ENCODE peak calls at places on chromosome 21, in four cellular contexts. One of them, this sample, is unnamed.

GRCh38 chr21:35343046-35343816 is 294.1 kb upstream of the RUNX1 start:
- DNase-seq in RCC 7860: no peak
- DNase-seq in brain microvascular endothelial cell: no peak
- DNase-seq in nephron progenitor cell: no peak
- DNase-seq in this sample: no peak

GRCh38 chr21:45053561-45053960 is 20.8 kb upstream of the ADARB1 start:
- DNase-seq in RCC 7860: no peak
- DNase-seq in brain microvascular endothelial cell: no peak
- DNase-seq in nephron progenitor cell: no peak
- DNase-seq in this sample: no peak

GRCh38 chr21:45074818-45075605 is 632 bp downstream of the ADARB1 start:
- DNase-seq in RCC 7860: no peak
- DNase-seq in brain microvascular endothelial cell: no peak
- DNase-seq in nephron progenitor cell: peak
- DNase-seq in this sample: peak

GRCh38 chr21:45306832-45307571 is 19.3 kb upstream of the POFUT2 start:
- DNase-seq in RCC 7860: no peak
- DNase-seq in brain microvascular endothelial cell: peak
- DNase-seq in nephron progenitor cell: peak
- DNase-seq in this sample: peak

GRCh38 chr21:44065428-44065827 is 41.8 kb upstream of the PWP2 start:
- DNase-seq in RCC 7860: no peak
- DNase-seq in brain microvascular endothelial cell: peak
- DNase-seq in nephron progenitor cell: no peak
- DNase-seq in this sample: no peak

GRCh38 chr21:42079008-42079938 is 8.2 kb downstream of the UMODL1 start:
- DNase-seq in RCC 7860: no peak
- DNase-seq in brain microvascular endothelial cell: no peak
- DNase-seq in nephron progenitor cell: no peak
- DNase-seq in this sample: no peak

GRCh38 chr21:25925064-25925463 is 190.3 kb downstream of the GABPA start:
- DNase-seq in RCC 7860: no peak
- DNase-seq in brain microvascular endothelial cell: no peak
- DNase-seq in nephron progenitor cell: no peak
- DNase-seq in this sample: no peak

GRCh38 chr21:34908424-34909055 is 140.6 kb downstream of the RUNX1 start:
- DNase-seq in RCC 7860: no peak
- DNase-seq in brain microvascular endothelial cell: no peak
- DNase-seq in nephron progenitor cell: no peak
- DNase-seq in this sample: no peak

This sample was measured in WTC11.